ENCODE peak calls at places on chromosome 9, in seven cellular contexts. V is mesendoderm, J is neuronal stem cell, Y is IMR-90, T is mesenchymal stem cell, R is H1, K is trophoblast cell. M is an unnamed sample.

GRCh38 chr9:36398745-36399144 is 1.3 kb downstream of the RNF38 start:
- DNase-seq in T (peak; percentile 56), K (peak; percentile 34), R (no peak), Y (peak; percentile 70), V (peak; percentile 50), J (no peak), M (no peak)

GRCh38 chr9:133403766-133404439 is 13.9 kb downstream of the REXO4 start:
- DNase-seq in Y (no peak), K (peak; percentile 51), R (peak; percentile 76), V (peak; percentile 57), T (peak; percentile 7), J (no peak), M (peak; percentile 81)

GRCh38 chr9:102867488-102867887 is 127.6 kb upstream of the CYLC2 start:
- DNase-seq in K (no peak), Y (no peak), V (no peak), J (no peak), T (peak; percentile 3), R (no peak), M (no peak)

GRCh38 chr9:5838884-5839571 is 6.1 kb upstream of the ERMP1 start:
- DNase-seq in J (no peak), T (peak; percentile 58), K (peak; percentile 55), V (peak; percentile 81), R (no peak), Y (peak; percentile 64), M (peak; percentile 59)

GRCh38 chr9:137237759-137238726 is 3.0 kb upstream of the TUBB4B start:
- DNase-seq in T (no peak), R (no peak), Y (no peak), V (no peak), K (no peak), J (no peak), M (no peak)

GRCh38 chr9:115969096-115969495 is 184.5 kb upstream of the PAPPA start:
- DNase-seq in T (no peak), V (no peak), R (no peak), K (no peak), Y (no peak), J (no peak), M (no peak)

GRCh38 chr9:117073539-117074336 is 341.1 kb downstream of the ASTN2 start:
- DNase-seq in Y (no peak), V (peak; percentile 77), J (peak; percentile 44), K (peak; percentile 88), T (peak; percentile 34), R (peak; percentile 83), M (peak; percentile 67)

GRCh38 chr9:4489562-4489918 is 728 bp upstream of the SLC1A1 start:
- DNase-seq in R (peak; percentile 53), Y (no peak), V (peak; percentile 49), T (no peak), J (no peak), K (no peak), M (peak; percentile 41)

GRCh38 chr9:76136986-76137385 is 246.5 kb downstream of the PCSK5 start:
- DNase-seq in R (no peak), Y (peak; percentile 81), V (peak; percentile 81), J (no peak), K (peak; percentile 56), T (peak; percentile 73), M (no peak)

GRCh38 chr9:12666813-12667212 is 26.4 kb upstream of the TYRP1 start:
- DNase-seq in Y (no peak), R (no peak), J (no peak), T (no peak), K (peak; percentile 0), V (peak; percentile 37), M (no peak)

GRCh38 chr9:89941875-89942274 is 337.1 kb downstream of the GADD45G start:
- DNase-seq in R (no peak), K (peak; percentile 87), T (peak; percentile 95), J (no peak), V (no peak), Y (peak; percentile 93), M (no peak)

GRCh38 chr9:2060425-2060824 is 45.3 kb downstream of the SMARCA2 start:
- DNase-seq in J (no peak), Y (peak; percentile 24), V (no peak), K (no peak), R (no peak), T (no peak), M (no peak)

GRCh38 chr9:135448570-135449180 is 30.9 kb upstream of the PPP1R26 start:
- DNase-seq in T (no peak), K (no peak), J (no peak), Y (peak; percentile 8), V (no peak), R (no peak), M (no peak)

GRCh38 chr9:92754091-92754740 is 10.4 kb downstream of the BICD2 start:
- DNase-seq in T (no peak), J (no peak), R (no peak), V (peak; percentile 26), K (no peak), Y (no peak), M (peak; percentile 3)

GRCh38 chr9:91992636-91993035 is 42.6 kb upstream of the ROR2 start:
- DNase-seq in R (peak; percentile 23), K (no peak), J (no peak), V (peak; percentile 83), T (no peak), Y (peak; percentile 48), M (no peak)

GRCh38 chr9:33375841-33376321 is 26.5 kb downstream of the AQP7 start:
- DNase-seq in Y (no peak), T (no peak), R (no peak), J (no peak), V (peak; percentile 24), K (no peak), M (no peak)

GRCh38 chr9:19049872-19050636 is 827 bp downstream of the RRAGA start:
- DNase-seq in V (peak; percentile 41), K (peak; percentile 31), Y (peak; percentile 54), J (no peak), T (peak; percentile 55), R (no peak), M (no peak)

GRCh38 chr9:127162046-127162445 is 39.6 kb upstream of the ANGPTL2 start:
- DNase-seq in R (no peak), Y (peak; percentile 54), J (no peak), K (no peak), T (peak; percentile 53), V (peak; percentile 31), M (no peak)

GRCh38 chr9:20526500-20527319 is 95.6 kb downstream of the MLLT3 start:
- DNase-seq in J (no peak), T (peak; percentile 41), K (peak; percentile 72), Y (peak; percentile 44), V (peak; percentile 68), R (no peak), M (no peak)

GRCh38 chr9:122788831-122789230 is at the start of gene OR5C1:
- DNase-seq in J (no peak), R (no peak), T (no peak), Y (no peak), V (no peak), K (no peak), M (no peak)

GRCh38 chr9:133282454-133283238 is 7.6 kb upstream of the ABO start:
- DNase-seq in J (no peak), K (no peak), T (no peak), V (no peak), Y (no peak), R (no peak), M (no peak)

GRCh38 chr9:104177003-104177611 is 83.0 kb downstream of the SMC2 start:
- DNase-seq in K (peak; percentile 40), Y (no peak), J (no peak), R (no peak), T (no peak), V (peak; percentile 26), M (no peak)

GRCh38 chr9:123353984-123354591 is 1.9 kb upstream of the CRB2 start:
- DNase-seq in R (peak; percentile 98), V (peak; percentile 83), T (peak; percentile 71), J (peak; percentile 81), Y (peak; percentile 46), K (peak; percentile 65), M (peak; percentile 91)

GRCh38 chr9:99300603-99301002 is 78.5 kb downstream of the SEC61B start:
- DNase-seq in Y (no peak), J (no peak), V (no peak), T (no peak), K (no peak), R (no peak), M (no peak)

GRCh38 chr9:21810881-21811280 is 8.4 kb downstream of the MTAP start:
- DNase-seq in K (no peak), V (no peak), T (no peak), J (no peak), R (no peak), Y (no peak), M (no peak)
- H3K18ac ChIP-seq in K (no peak overlapping the region), V (no peak overlapping the region), T (no peak overlapping the region), J (no peak overlapping the region), R (no peak overlapping the region), Y (no peak overlapping the region), M (no peak overlapping the region)

DNA sequence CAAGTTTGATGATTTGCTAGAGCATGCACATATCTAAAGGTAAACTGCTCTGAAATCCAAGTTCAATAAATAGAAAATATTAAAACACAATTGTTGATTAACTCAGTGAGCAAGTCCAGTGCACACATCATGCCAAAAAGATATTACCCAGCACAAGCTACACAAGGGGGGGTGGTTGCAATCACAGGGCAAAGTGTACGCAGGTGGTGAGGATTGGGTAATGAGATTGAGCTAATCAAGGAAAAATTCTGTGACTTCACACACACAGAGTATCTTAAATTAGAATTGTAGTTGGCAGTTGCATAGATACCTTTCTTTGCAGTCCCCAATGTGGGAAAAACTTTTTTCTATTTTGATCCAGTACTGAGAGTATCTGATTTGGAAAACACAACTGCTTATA is 156.1 kb upstream of the NTRK2 start:
- DNase-seq in V (no peak), R (no peak), T (no peak), J (no peak), Y (no peak), K (peak; percentile 6), M (no peak)
- H3K18ac ChIP-seq in V (no peak overlapping the region), R (no peak overlapping the region), T (no peak overlapping the region), J (no peak overlapping the region), Y (no peak overlapping the region), K (no peak overlapping the region), M (no peak overlapping the region)

DNA sequence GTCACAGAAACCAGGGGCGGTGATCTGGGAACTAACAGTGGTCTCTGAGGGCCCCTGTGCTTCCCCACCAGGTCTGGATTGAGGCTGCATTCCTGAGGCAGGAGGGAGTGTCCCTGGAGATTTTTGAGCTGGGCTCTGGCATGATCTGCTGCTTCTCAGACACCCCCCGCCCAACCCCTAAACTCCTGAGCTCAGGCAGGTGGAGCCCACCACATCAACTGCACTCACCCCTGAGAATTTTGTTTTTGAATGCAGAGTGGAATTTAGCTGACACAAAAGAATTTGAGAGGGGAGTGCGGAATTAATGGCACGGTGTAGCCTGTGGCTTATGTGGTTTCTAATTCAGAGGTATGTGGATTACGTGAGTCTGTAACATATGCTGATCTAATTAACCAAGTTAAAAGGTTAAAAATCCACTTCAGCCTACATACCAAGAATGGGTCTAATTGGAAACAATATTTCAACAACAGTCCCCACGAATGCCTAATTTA is 23.9 kb upstream of the CTSL start:
- DNase-seq in K (peak; percentile 56), Y (no peak), V (peak; percentile 82), R (no peak), T (no peak), J (peak; percentile 17), M (no peak)
- H3K18ac ChIP-seq in K (peak overlapping the region; percentile 26), Y (no peak overlapping the region), V (no peak overlapping the region), R (no peak overlapping the region), T (no peak overlapping the region), J (no peak overlapping the region), M (no peak overlapping the region)

DNA sequence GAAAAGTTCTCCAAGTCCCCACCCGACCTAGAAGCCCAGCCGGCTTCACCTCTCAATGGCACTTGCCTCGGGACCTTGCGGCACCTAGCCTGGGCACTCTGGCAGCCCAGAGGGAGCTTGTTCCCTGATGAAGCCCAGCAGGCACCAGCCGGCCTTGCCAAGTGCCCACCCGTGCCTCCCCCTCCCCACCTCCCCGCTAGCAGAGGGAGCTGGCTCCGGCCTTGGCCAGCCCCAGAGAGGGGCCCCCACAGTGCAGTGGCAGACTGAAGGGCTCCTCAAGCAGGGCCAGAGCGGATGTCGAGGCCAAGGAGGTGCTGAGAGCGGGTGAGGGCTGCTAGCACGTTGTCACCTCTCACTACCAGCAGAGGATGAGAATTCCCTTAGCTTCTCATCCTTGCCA is 37.6 kb upstream of the CAVIN4 start:
- DNase-seq in R (no peak), K (no peak), Y (no peak), J (no peak), T (no peak), V (no peak), M (no peak)
- H3K18ac ChIP-seq in R (no peak overlapping the region), K (no peak overlapping the region), Y (no peak overlapping the region), J (no peak overlapping the region), T (no peak overlapping the region), V (no peak overlapping the region), M (no peak overlapping the region)